ENCODE peak calls at places on chromosomes 6 and 20, in nine cellular contexts. X, Z, T, R, J, F, K, A and B are unnamed samples.

GRCh38 chr20:59939052-59939878 is 840 bp downstream of the PPP1R3D start:
- DNase-seq in X (no peak), Z (no peak), T (peak; percentile 20), R (peak; percentile 56), J (no peak), F (peak; percentile 21), K (no peak), A (no peak), B (peak; percentile 58)

GRCh38 chr6:67646550-67646949 is 988.5 kb upstream of the ADGRB3 start:
- DNase-seq in X (no peak), Z (no peak), T (no peak), R (no peak), J (no peak), F (no peak), K (no peak), A (no peak), B (no peak)

GRCh38 chr6:137698636-137699035 is 168.4 kb upstream of the TNFAIP3 start:
- DNase-seq in X (peak; percentile 20), Z (peak; percentile 74), T (no peak), R (no peak), J (no peak), F (no peak), K (no peak), A (peak; percentile 39), B (no peak)

GRCh38 chr6:30914854-30915590 is 984 bp downstream of the VARS2 start:
- DNase-seq in X (no peak), Z (peak; percentile 40), T (no peak), R (no peak), J (no peak), F (no peak), K (no peak), A (no peak), B (no peak)

GRCh38 chr6:31175961-31176360 is 5.5 kb upstream of the POU5F1 start:
- DNase-seq in X (peak; percentile 21), Z (peak; percentile 31), T (peak; percentile 60), R (no peak), J (no peak), F (no peak), K (no peak), A (no peak), B (no peak)

GRCh38 chr6:121382467-121383121 is 48.3 kb upstream of the TBC1D32 start:
- DNase-seq in X (no peak), Z (no peak), T (no peak), R (no peak), J (no peak), F (peak; percentile 5), K (peak; percentile 14), A (no peak), B (peak; percentile 89)

GRCh38 chr20:3658708-3659491 is 4.3 kb downstream of the GFRA4 start:
- DNase-seq in X (no peak), Z (no peak), T (no peak), R (no peak), J (no peak), F (no peak), K (peak; percentile 81), A (peak; percentile 38), B (no peak)

GRCh38 chr20:3970016-3970415 is 45.3 kb downstream of the RNF24 start:
- DNase-seq in X (no peak), Z (no peak), T (no peak), R (peak; percentile 36), J (no peak), F (no peak), K (peak; percentile 61), A (no peak), B (peak; percentile 64)

GRCh38 chr6:64266351-64266821 is 630.8 kb downstream of the PHF3 start:
- DNase-seq in X (no peak), Z (no peak), T (no peak), R (no peak), J (no peak), F (no peak), K (no peak), A (peak; percentile 76), B (no peak)

GRCh38 chr20:11305406-11305805 is 612.3 kb upstream of the BTBD3 start:
- DNase-seq in X (peak; percentile 93), Z (no peak), T (peak; percentile 68), R (peak; percentile 35), J (no peak), F (no peak), K (no peak), A (peak; percentile 73), B (no peak)

GRCh38 chr6:138007014-138007472 is 100.2 kb downstream of the PERP start:
- DNase-seq in X (peak; percentile 85), Z (peak; percentile 35), T (peak; percentile 48), R (peak; percentile 65), J (peak; percentile 23), F (peak; percentile 57), K (peak; percentile 48), A (peak; percentile 31), B (peak; percentile 26)

GRCh38 chr6:90574610-90575009 is 12.3 kb downstream of the MAP3K7 start:
- DNase-seq in X (no peak), Z (no peak), T (peak; percentile 18), R (no peak), J (no peak), F (peak; percentile 30), K (no peak), A (no peak), B (peak; percentile 4)

GRCh38 chr6:80105972-80106417 is 476 bp upstream of the BCKDHB start:
- DNase-seq in X (no peak), Z (no peak), T (no peak), R (no peak), J (no peak), F (no peak), K (no peak), A (no peak), B (no peak)

GRCh38 chr20:48959902-48960550 is 38.5 kb downstream of the ARFGEF2 start:
- DNase-seq in X (peak; percentile 49), Z (no peak), T (no peak), R (no peak), J (no peak), F (peak; percentile 66), K (no peak), A (no peak), B (no peak)

GRCh38 chr6:48449002-48449401 is 338.0 kb upstream of the PTCHD4 start:
- DNase-seq in X (peak; percentile 14), Z (no peak), T (peak; percentile 3), R (no peak), J (no peak), F (peak; percentile 19), K (no peak), A (no peak), B (no peak)
- H3K4me2 ChIP-seq in X (no peak overlapping the region), Z (no peak overlapping the region), T (no peak overlapping the region), R (no peak overlapping the region), J (no peak overlapping the region), F (no peak overlapping the region), K (no peak overlapping the region), A (no peak overlapping the region), B (no peak overlapping the region)

DNA sequence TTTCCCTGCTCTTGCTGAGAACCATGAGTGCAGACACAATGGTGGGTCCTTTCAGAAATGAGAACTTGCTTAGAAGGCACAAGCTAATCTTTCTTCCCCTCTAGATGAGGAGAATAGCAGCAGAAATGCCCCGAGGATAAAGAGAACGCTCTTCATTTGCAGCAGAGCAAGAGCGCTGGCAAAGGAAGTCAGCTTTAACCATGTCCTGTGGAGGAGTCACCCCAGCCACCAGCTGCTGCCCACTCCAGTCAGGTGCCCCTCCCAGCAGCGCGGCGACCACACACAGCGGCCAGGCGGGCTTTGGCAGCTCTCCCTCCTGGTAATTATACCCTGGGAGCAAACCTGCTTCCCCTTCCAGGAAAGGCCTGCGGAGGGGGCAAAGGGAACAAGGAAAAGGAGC is 42.4 kb upstream of the EMILIN3 start:
- DNase-seq in X (no peak), Z (no peak), T (peak; percentile 15), R (no peak), J (no peak), F (no peak), K (no peak), A (peak; percentile 41), B (no peak)
- H2AFZ ChIP-seq in X (no peak overlapping the region), Z (no peak overlapping the region), T (no peak overlapping the region), R (no peak overlapping the region), J (no peak overlapping the region), F (no peak overlapping the region), K (no peak overlapping the region), A (peak overlapping the region; percentile 27), B (no peak overlapping the region)

DNA sequence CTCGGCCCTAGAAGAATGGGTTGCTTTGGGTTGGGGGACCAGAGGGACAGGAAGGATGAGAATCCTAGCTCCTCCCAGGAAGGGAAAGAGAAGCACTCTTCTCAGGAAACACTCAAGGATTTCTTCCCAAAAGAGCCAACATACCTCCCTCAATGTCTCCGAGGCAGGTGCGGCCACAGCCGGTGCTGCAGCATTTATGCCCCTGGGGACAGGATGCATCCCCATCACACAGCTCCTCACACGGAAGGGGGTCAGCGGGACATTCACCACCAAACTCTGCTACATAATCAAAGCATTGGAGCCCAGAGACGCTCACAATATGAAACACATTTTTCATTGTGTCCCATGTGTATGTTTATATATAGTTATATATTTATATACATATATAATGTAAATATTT is 14.8 kb downstream of the WFDC3 start:
- DNase-seq in X (no peak), Z (no peak), T (no peak), R (no peak), J (no peak), F (no peak), K (no peak), A (no peak), B (no peak)
- H3K27me3 ChIP-seq in X (no peaks in the 10 kb centered on the region), Z (no peaks in the 10 kb centered on the region), T (no peaks in the 10 kb centered on the region), R (no peaks in the 10 kb centered on the region), J (no peaks in the 10 kb centered on the region), F (no peaks in the 10 kb centered on the region), K (peaks cover 2% of the 10 kb centered on the region), A (no peaks in the 10 kb centered on the region), B (no peaks in the 10 kb centered on the region)

GRCh38 chr6:148873868-148874267 is 127.0 kb downstream of the UST start:
- DNase-seq in X (no peak), Z (no peak), T (no peak), R (no peak), J (no peak), F (no peak), K (no peak), A (no peak), B (no peak)

GRCh38 chr6:148883270-148883669 is 136.4 kb downstream of the UST start:
- DNase-seq in X (no peak), Z (no peak), T (peak; percentile 35), R (no peak), J (no peak), F (no peak), K (no peak), A (no peak), B (no peak)

GRCh38 chr6:148881593-148882311 is 134.9 kb downstream of the UST start:
- DNase-seq in X (no peak), Z (peak; percentile 60), T (no peak), R (no peak), J (no peak), F (no peak), K (no peak), A (no peak), B (no peak)

GRCh38 chr6:148874698-148875293 is 128.0 kb downstream of the UST start:
- DNase-seq in X (peak; percentile 82), Z (no peak), T (peak; percentile 90), R (no peak), J (peak; percentile 32), F (no peak), K (no peak), A (no peak), B (no peak)

GRCh38 chr6:148878683-148879082 is 131.9 kb downstream of the UST start:
- DNase-seq in X (no peak), Z (no peak), T (no peak), R (no peak), J (no peak), F (no peak), K (no peak), A (no peak), B (no peak)
- H3K4me2 ChIP-seq in X (no peak overlapping the region), Z (no peak overlapping the region), T (no peak overlapping the region), R (no peak overlapping the region), J (no peak overlapping the region), F (no peak overlapping the region), K (no peak overlapping the region), A (no peak overlapping the region), B (no peak overlapping the region)